ENCODE peak calls at places on chromosomes 16 and 17, in six cellular contexts. One of them, this sample, is unnamed.

GRCh38 chr16:676565-677297 is 1.3 kb downstream of the RHBDL1 start:
- DNase-seq in breast epithelium: no peak
- DNase-seq in kidney: no peak
- DNase-seq in Peyer's patch: peak
- DNase-seq in OCI-LY7: no peak
- DNase-seq in transverse colon: peak
- DNase-seq in this sample: peak

GRCh38 chr17:10042589-10043244 is 137.6 kb upstream of the RCVRN start:
- DNase-seq in Peyer's patch: no peak
- DNase-seq in transverse colon: no peak
- DNase-seq in breast epithelium: no peak
- DNase-seq in kidney: no peak
- DNase-seq in OCI-LY7: no peak
- DNase-seq in this sample: no peak

GRCh38 chr17:46772013-46772878 is 46.2 kb downstream of the WNT3 start:
- DNase-seq in breast epithelium: no peak
- DNase-seq in transverse colon: peak
- DNase-seq in OCI-LY7: no peak
- DNase-seq in Peyer's patch: peak
- DNase-seq in kidney: peak
- DNase-seq in this sample: peak

GRCh38 chr17:82882715-82883446 is 43.1 kb upstream of the ZNF750 start:
- DNase-seq in Peyer's patch: no peak
- DNase-seq in transverse colon: peak
- DNase-seq in breast epithelium: no peak
- DNase-seq in kidney: peak
- DNase-seq in OCI-LY7: no peak
- DNase-seq in this sample: peak

GRCh38 chr16:8184854-8185253 is 405.5 kb downstream of the TMEM114 start:
- DNase-seq in OCI-LY7: no peak
- DNase-seq in breast epithelium: no peak
- DNase-seq in Peyer's patch: no peak
- DNase-seq in kidney: no peak
- DNase-seq in transverse colon: no peak
- DNase-seq in this sample: no peak

GRCh38 chr17:82228842-82229685 is at the start of gene SLC16A3:
- DNase-seq in breast epithelium: no peak
- DNase-seq in transverse colon: peak
- DNase-seq in Peyer's patch: peak
- DNase-seq in OCI-LY7: peak
- DNase-seq in kidney: peak
- DNase-seq in this sample: peak

GRCh38 chr16:66432429-66432828 is 5.3 kb downstream of the BEAN1 start:
- DNase-seq in kidney: no peak
- DNase-seq in Peyer's patch: no peak
- DNase-seq in transverse colon: no peak
- DNase-seq in breast epithelium: no peak
- DNase-seq in OCI-LY7: no peak
- DNase-seq in this sample: no peak

GRCh38 chr17:29757788-29758187 is 135.1 kb upstream of the CORO6 start:
- DNase-seq in kidney: no peak
- DNase-seq in breast epithelium: no peak
- DNase-seq in Peyer's patch: no peak
- DNase-seq in transverse colon: no peak
- DNase-seq in OCI-LY7: peak
- DNase-seq in this sample: no peak

GRCh38 chr17:82545071-82545462 is 25.5 kb downstream of the FOXK2 start:
- DNase-seq in breast epithelium: no peak
- DNase-seq in Peyer's patch: no peak
- DNase-seq in OCI-LY7: no peak
- DNase-seq in transverse colon: no peak
- DNase-seq in kidney: no peak
- DNase-seq in this sample: no peak

GRCh38 chr16:50699345-50700159 is 6.1 kb downstream of the NOD2 start:
- DNase-seq in breast epithelium: no peak
- DNase-seq in OCI-LY7: no peak
- DNase-seq in kidney: peak
- DNase-seq in transverse colon: no peak
- DNase-seq in Peyer's patch: no peak
- DNase-seq in this sample: no peak

GRCh38 chr17:80348551-80349436 is 66.2 kb upstream of the ENDOV start:
- DNase-seq in OCI-LY7: no peak
- DNase-seq in breast epithelium: peak
- DNase-seq in kidney: no peak
- DNase-seq in Peyer's patch: peak
- DNase-seq in transverse colon: no peak
- DNase-seq in this sample: no peak

GRCh38 chr16:700684-701584 is 4.7 kb downstream of the FBXL16 start:
- DNase-seq in kidney: no peak
- DNase-seq in OCI-LY7: no peak
- DNase-seq in breast epithelium: no peak
- DNase-seq in Peyer's patch: no peak
- DNase-seq in transverse colon: no peak
- DNase-seq in this sample: no peak

GRCh38 chr17:7204335-7204734 is 15.3 kb downstream of the DLG4 start:
- DNase-seq in Peyer's patch: no peak
- DNase-seq in OCI-LY7: no peak
- DNase-seq in transverse colon: no peak
- DNase-seq in breast epithelium: no peak
- DNase-seq in kidney: peak
- DNase-seq in this sample: no peak

GRCh38 chr17:2450016-2450650 is 49.3 kb upstream of the MNT start:
- DNase-seq in kidney: no peak
- DNase-seq in OCI-LY7: no peak
- DNase-seq in Peyer's patch: no peak
- DNase-seq in transverse colon: no peak
- DNase-seq in breast epithelium: no peak
- DNase-seq in this sample: no peak

GRCh38 chr17:63828936-63829335 is 1.5 kb upstream of the FTSJ3 start:
- DNase-seq in breast epithelium: no peak
- DNase-seq in transverse colon: no peak
- DNase-seq in kidney: no peak
- DNase-seq in Peyer's patch: no peak
- DNase-seq in OCI-LY7: no peak
- DNase-seq in this sample: no peak

GRCh38 chr16:14560523-14560922 is 69.5 kb downstream of the PARN start:
- DNase-seq in Peyer's patch: no peak
- DNase-seq in transverse colon: no peak
- DNase-seq in breast epithelium: no peak
- DNase-seq in kidney: no peak
- DNase-seq in OCI-LY7: no peak
- DNase-seq in this sample: no peak

DNA sequence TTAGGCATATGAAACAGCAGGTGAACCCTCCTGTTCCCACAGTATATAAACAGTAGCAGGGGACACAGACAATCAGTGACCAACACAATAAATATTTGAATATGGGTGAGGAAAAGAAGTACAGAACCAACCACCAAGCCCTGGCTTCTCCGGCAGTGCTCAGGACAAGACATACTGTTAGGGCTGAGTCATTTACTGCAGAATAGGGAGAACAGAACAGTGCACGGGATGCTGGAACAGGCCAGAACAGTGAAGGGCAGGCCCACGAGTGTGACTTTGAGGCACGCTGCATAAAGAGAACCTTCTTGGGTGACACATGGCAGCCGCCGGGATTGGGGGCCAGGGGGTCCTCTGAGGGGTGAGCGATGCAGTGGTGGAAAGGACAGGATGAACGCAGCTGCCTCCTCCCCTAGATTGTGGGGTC is 160.4 kb downstream of the CMIP start:
- DNase-seq in OCI-LY7: no peak
- DNase-seq in transverse colon: no peak
- DNase-seq in breast epithelium: no peak
- DNase-seq in Peyer's patch: no peak
- DNase-seq in kidney: no peak
- DNase-seq in this sample: no peak
- H3K27ac ChIP-seq in OCI-LY7: no peak
- H3K27ac ChIP-seq in transverse colon: no peak
- H3K27ac ChIP-seq in breast epithelium: no peak
- H3K27ac ChIP-seq in Peyer's patch: peak
- H3K27ac ChIP-seq in kidney: no peak
- H3K27ac ChIP-seq in this sample: no peak

DNA sequence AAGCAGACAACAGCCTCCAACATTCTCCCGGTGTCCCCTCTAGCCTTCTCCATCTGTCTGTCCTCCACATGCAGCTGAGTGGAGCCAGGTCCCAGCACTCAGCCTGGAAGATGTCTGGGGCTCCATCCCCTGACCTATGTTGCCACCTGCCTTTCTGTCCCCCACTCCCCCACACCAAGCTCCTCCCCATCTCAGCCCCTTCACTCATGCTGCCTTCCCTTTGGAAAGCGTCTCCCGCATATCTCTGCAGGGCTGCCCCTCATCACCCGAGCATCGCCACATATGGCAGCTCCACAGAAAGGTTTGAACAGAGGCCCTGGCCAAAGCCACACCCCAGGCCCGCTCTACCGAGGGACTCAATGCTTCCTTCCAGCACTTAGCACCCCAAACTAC is 24.2 kb downstream of the NSMCE1 start:
- DNase-seq in transverse colon: no peak
- DNase-seq in Peyer's patch: no peak
- DNase-seq in breast epithelium: no peak
- DNase-seq in OCI-LY7: no peak
- DNase-seq in kidney: peak
- DNase-seq in this sample: peak
- H3K27ac ChIP-seq in transverse colon: peak
- H3K27ac ChIP-seq in Peyer's patch: peak
- H3K27ac ChIP-seq in breast epithelium: peak
- H3K27ac ChIP-seq in OCI-LY7: no peak
- H3K27ac ChIP-seq in kidney: peak
- H3K27ac ChIP-seq in this sample: peak

DNA sequence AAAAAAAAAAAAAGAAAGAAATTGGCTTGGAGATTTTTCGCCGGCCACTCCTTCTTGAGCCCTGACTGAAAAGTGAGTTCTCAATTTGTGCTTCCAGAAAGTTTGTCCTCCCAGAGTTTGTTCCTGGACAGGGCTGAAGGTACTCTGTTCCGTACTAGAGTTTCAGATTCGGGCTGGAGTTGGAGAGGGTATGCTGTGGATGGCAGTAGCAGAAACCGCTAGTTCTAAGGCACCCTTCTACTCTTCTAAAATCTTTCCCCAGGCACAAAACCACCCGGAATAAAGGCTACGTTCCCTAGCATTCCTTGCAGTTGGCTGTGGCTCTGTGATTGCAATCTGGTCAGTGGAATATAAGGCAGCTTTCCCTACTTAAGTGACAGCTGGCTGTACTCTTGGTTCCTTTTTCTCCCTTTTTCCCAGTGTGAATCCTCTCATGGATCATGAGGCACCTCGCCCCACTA is 710 bp upstream of the HEATR6 start:
- DNase-seq in Peyer's patch: no peak
- DNase-seq in breast epithelium: no peak
- DNase-seq in OCI-LY7: no peak
- DNase-seq in kidney: no peak
- DNase-seq in transverse colon: no peak
- DNase-seq in this sample: no peak
- H3K27ac ChIP-seq in Peyer's patch: peak
- H3K27ac ChIP-seq in breast epithelium: no peak
- H3K27ac ChIP-seq in OCI-LY7: no peak
- H3K27ac ChIP-seq in kidney: no peak
- H3K27ac ChIP-seq in transverse colon: peak
- H3K27ac ChIP-seq in this sample: peak

GRCh38 chr16:85460983-85461813 is 151.9 kb upstream of the GSE1 start:
- DNase-seq in breast epithelium: no peak
- DNase-seq in transverse colon: no peak
- DNase-seq in kidney: no peak
- DNase-seq in Peyer's patch: no peak
- DNase-seq in OCI-LY7: no peak
- DNase-seq in this sample: no peak

GRCh38 chr16:85462405-85463227 is 150.5 kb upstream of the GSE1 start:
- DNase-seq in transverse colon: no peak
- DNase-seq in kidney: no peak
- DNase-seq in breast epithelium: no peak
- DNase-seq in Peyer's patch: no peak
- DNase-seq in OCI-LY7: peak
- DNase-seq in this sample: no peak

GRCh38 chr16:85460252-85460982 is 152.7 kb upstream of the GSE1 start:
- DNase-seq in breast epithelium: no peak
- DNase-seq in Peyer's patch: no peak
- DNase-seq in kidney: no peak
- DNase-seq in transverse colon: no peak
- DNase-seq in OCI-LY7: no peak
- DNase-seq in this sample: no peak

GRCh38 chr16:85463228-85463611 is 149.9 kb upstream of the GSE1 start:
- DNase-seq in transverse colon: no peak
- DNase-seq in breast epithelium: no peak
- DNase-seq in Peyer's patch: no peak
- DNase-seq in OCI-LY7: no peak
- DNase-seq in kidney: no peak
- DNase-seq in this sample: no peak

GRCh38 chr16:85461814-85462404 is 151.2 kb upstream of the GSE1 start:
- DNase-seq in OCI-LY7: no peak
- DNase-seq in breast epithelium: no peak
- DNase-seq in transverse colon: no peak
- DNase-seq in kidney: no peak
- DNase-seq in Peyer's patch: no peak
- DNase-seq in this sample: peak
- H3K27ac ChIP-seq in OCI-LY7: no peak
- H3K27ac ChIP-seq in breast epithelium: no peak
- H3K27ac ChIP-seq in transverse colon: peak
- H3K27ac ChIP-seq in kidney: no peak
- H3K27ac ChIP-seq in Peyer's patch: peak
- H3K27ac ChIP-seq in this sample: peak

GRCh38 chr16:4535627-4536108 is 2.9 kb downstream of the CDIP1 start:
- DNase-seq in breast epithelium: no peak
- DNase-seq in OCI-LY7: no peak
- DNase-seq in transverse colon: no peak
- DNase-seq in kidney: no peak
- DNase-seq in Peyer's patch: no peak
- DNase-seq in this sample: no peak
- H3K27ac ChIP-seq in breast epithelium: no peak
- H3K27ac ChIP-seq in OCI-LY7: no peak
- H3K27ac ChIP-seq in transverse colon: no peak
- H3K27ac ChIP-seq in kidney: no peak
- H3K27ac ChIP-seq in Peyer's patch: peak
- H3K27ac ChIP-seq in this sample: no peak

GRCh38 chr16:2857451-2858244 is at the start of gene PRSS22:
- DNase-seq in breast epithelium: peak
- DNase-seq in OCI-LY7: no peak
- DNase-seq in transverse colon: peak
- DNase-seq in kidney: peak
- DNase-seq in Peyer's patch: peak
- DNase-seq in this sample: peak
- H3K27ac ChIP-seq in breast epithelium: peak
- H3K27ac ChIP-seq in OCI-LY7: no peak
- H3K27ac ChIP-seq in transverse colon: peak
- H3K27ac ChIP-seq in kidney: peak
- H3K27ac ChIP-seq in Peyer's patch: peak
- H3K27ac ChIP-seq in this sample: peak

This sample was measured in lower lobe of right lung.